ENCODE peak calls at places on chromosomes 11 and 22, in five cellular contexts. One of them, this sample, is unnamed.

GRCh38 chr11:134438533-134438932 is 26.5 kb upstream of the B3GAT1 start:
- DNase-seq in neuronal stem cell: no peak
- DNase-seq in IMR-90: no peak
- DNase-seq in trophoblast cell: no peak
- DNase-seq in mesenchymal stem cell: no peak
- DNase-seq in this sample: no peak

GRCh38 chr11:32426819-32427615 is 8.3 kb downstream of the WT1 start:
- DNase-seq in neuronal stem cell: no peak
- DNase-seq in IMR-90: no peak
- DNase-seq in trophoblast cell: no peak
- DNase-seq in mesenchymal stem cell: no peak
- DNase-seq in this sample: peak; percentile 60

GRCh38 chr11:99160447-99160846 is 139.7 kb downstream of the CNTN5 start:
- DNase-seq in neuronal stem cell: no peak
- DNase-seq in IMR-90: no peak
- DNase-seq in trophoblast cell: no peak
- DNase-seq in mesenchymal stem cell: no peak
- DNase-seq in this sample: no peak

GRCh38 chr11:75576445-75577049 is 14.5 kb downstream of the SERPINH1 start:
- DNase-seq in neuronal stem cell: no peak
- DNase-seq in IMR-90: peak; percentile 63
- DNase-seq in trophoblast cell: peak; percentile 75
- DNase-seq in mesenchymal stem cell: peak; percentile 80
- DNase-seq in this sample: peak; percentile 77

GRCh38 chr22:34946339-34946985 is 119.5 kb upstream of the ISX start:
- DNase-seq in neuronal stem cell: no peak
- DNase-seq in IMR-90: no peak
- DNase-seq in trophoblast cell: peak; percentile 5
- DNase-seq in mesenchymal stem cell: no peak
- DNase-seq in this sample: no peak

GRCh38 chr11:112082729-112083128 is 3.8 kb downstream of the TIMM8B start:
- DNase-seq in neuronal stem cell: no peak
- DNase-seq in IMR-90: peak; percentile 76
- DNase-seq in trophoblast cell: peak; percentile 13
- DNase-seq in mesenchymal stem cell: peak; percentile 95
- DNase-seq in this sample: no peak

GRCh38 chr11:118911113-118911879 is 14.4 kb downstream of the BCL9L start:
- DNase-seq in neuronal stem cell: no peak
- DNase-seq in IMR-90: peak; percentile 52
- DNase-seq in trophoblast cell: peak; percentile 62
- DNase-seq in mesenchymal stem cell: peak; percentile 83
- DNase-seq in this sample: peak; percentile 57

GRCh38 chr11:111465400-111465799 is 46.8 kb downstream of the BTG4 start:
- DNase-seq in neuronal stem cell: no peak
- DNase-seq in IMR-90: peak; percentile 84
- DNase-seq in trophoblast cell: no peak
- DNase-seq in mesenchymal stem cell: no peak
- DNase-seq in this sample: no peak

GRCh38 chr11:114077482-114078305 is 18.2 kb downstream of the ZBTB16 start:
- DNase-seq in neuronal stem cell: no peak
- DNase-seq in IMR-90: no peak
- DNase-seq in trophoblast cell: no peak
- DNase-seq in mesenchymal stem cell: no peak
- DNase-seq in this sample: no peak

GRCh38 chr11:62337682-62338181 is 484 bp downstream of the ASRGL1 start:
- DNase-seq in neuronal stem cell: peak; percentile 23
- DNase-seq in IMR-90: no peak
- DNase-seq in trophoblast cell: peak; percentile 16
- DNase-seq in mesenchymal stem cell: peak; percentile 23
- DNase-seq in this sample: peak; percentile 48
- H3K9ac ChIP-seq in neuronal stem cell: peak overlapping the region; percentile 86
- H3K9ac ChIP-seq in IMR-90: no peak overlapping the region
- H3K9ac ChIP-seq in trophoblast cell: peak overlapping the region; percentile 6
- H3K9ac ChIP-seq in mesenchymal stem cell: peak overlapping the region; percentile 54
- H3K9ac ChIP-seq in this sample: peak overlapping the region; percentile 83

DNA sequence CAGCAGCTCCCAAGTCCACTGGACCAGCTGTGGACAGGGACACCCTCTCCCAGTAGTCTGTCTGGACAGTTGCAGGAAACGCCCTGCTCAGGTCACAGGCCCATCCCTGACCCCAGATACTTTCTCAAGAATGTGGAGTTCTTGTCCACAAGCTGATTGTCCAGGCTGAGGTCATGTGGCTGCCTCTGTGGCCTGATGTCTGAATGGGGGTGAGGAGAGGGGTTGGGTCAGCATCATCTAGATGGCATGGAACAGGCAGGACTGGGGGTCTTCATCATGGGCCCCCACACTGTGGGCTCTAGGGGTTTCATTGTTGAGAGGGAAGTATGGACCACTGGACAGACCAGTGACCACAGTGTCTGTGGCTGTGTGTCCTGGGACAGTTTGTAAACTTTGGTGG is 1015.0 kb downstream of the TBC1D22A start:
- DNase-seq in neuronal stem cell: no peak
- DNase-seq in IMR-90: no peak
- DNase-seq in trophoblast cell: no peak
- DNase-seq in mesenchymal stem cell: no peak
- DNase-seq in this sample: no peak
- H2AK5ac ChIP-seq in neuronal stem cell: no peak overlapping the region
- H2AK5ac ChIP-seq in IMR-90: no peak overlapping the region
- H2AK5ac ChIP-seq in trophoblast cell: no peak overlapping the region
- H2AK5ac ChIP-seq in mesenchymal stem cell: no peak overlapping the region
- H2AK5ac ChIP-seq in this sample: no peak overlapping the region

GRCh38 chr11:12693485-12694181 is 19.4 kb downstream of the TEAD1 start:
- DNase-seq in neuronal stem cell: no peak
- DNase-seq in IMR-90: peak; percentile 99
- DNase-seq in trophoblast cell: peak; percentile 42
- DNase-seq in mesenchymal stem cell: peak; percentile 99
- DNase-seq in this sample: no peak
- H3K9ac ChIP-seq in neuronal stem cell: no peak overlapping the region
- H3K9ac ChIP-seq in IMR-90: peak overlapping the region; percentile 48
- H3K9ac ChIP-seq in trophoblast cell: no peak overlapping the region
- H3K9ac ChIP-seq in mesenchymal stem cell: peak overlapping the region; percentile 91
- H3K9ac ChIP-seq in this sample: no peak overlapping the region

GRCh38 chr11:125348141-125348651 is 147.9 kb downstream of the FEZ1 start:
- DNase-seq in neuronal stem cell: peak; percentile 96
- DNase-seq in IMR-90: no peak
- DNase-seq in trophoblast cell: no peak
- DNase-seq in mesenchymal stem cell: no peak
- DNase-seq in this sample: no peak

GRCh38 chr11:125344846-125345705 is 151.0 kb downstream of the FEZ1 start:
- DNase-seq in neuronal stem cell: no peak
- DNase-seq in IMR-90: no peak
- DNase-seq in trophoblast cell: no peak
- DNase-seq in mesenchymal stem cell: no peak
- DNase-seq in this sample: no peak

GRCh38 chr11:125345706-125346561 is 150.1 kb downstream of the FEZ1 start:
- DNase-seq in neuronal stem cell: peak; percentile 77
- DNase-seq in IMR-90: peak; percentile 67
- DNase-seq in trophoblast cell: peak; percentile 71
- DNase-seq in mesenchymal stem cell: peak; percentile 72
- DNase-seq in this sample: peak; percentile 69

GRCh38 chr11:125347261-125347585 is 148.8 kb downstream of the FEZ1 start:
- DNase-seq in neuronal stem cell: peak; percentile 88
- DNase-seq in IMR-90: no peak
- DNase-seq in trophoblast cell: no peak
- DNase-seq in mesenchymal stem cell: no peak
- DNase-seq in this sample: no peak

GRCh38 chr11:125346565-125347260 is 149.4 kb downstream of the FEZ1 start:
- DNase-seq in neuronal stem cell: no peak
- DNase-seq in IMR-90: no peak
- DNase-seq in trophoblast cell: no peak
- DNase-seq in mesenchymal stem cell: no peak
- DNase-seq in this sample: no peak
- H2AK5ac ChIP-seq in neuronal stem cell: peak overlapping the region; percentile 22
- H2AK5ac ChIP-seq in IMR-90: peak overlapping the region; percentile 30
- H2AK5ac ChIP-seq in trophoblast cell: no peak overlapping the region
- H2AK5ac ChIP-seq in mesenchymal stem cell: peak overlapping the region; percentile 29
- H2AK5ac ChIP-seq in this sample: no peak overlapping the region

DNA sequence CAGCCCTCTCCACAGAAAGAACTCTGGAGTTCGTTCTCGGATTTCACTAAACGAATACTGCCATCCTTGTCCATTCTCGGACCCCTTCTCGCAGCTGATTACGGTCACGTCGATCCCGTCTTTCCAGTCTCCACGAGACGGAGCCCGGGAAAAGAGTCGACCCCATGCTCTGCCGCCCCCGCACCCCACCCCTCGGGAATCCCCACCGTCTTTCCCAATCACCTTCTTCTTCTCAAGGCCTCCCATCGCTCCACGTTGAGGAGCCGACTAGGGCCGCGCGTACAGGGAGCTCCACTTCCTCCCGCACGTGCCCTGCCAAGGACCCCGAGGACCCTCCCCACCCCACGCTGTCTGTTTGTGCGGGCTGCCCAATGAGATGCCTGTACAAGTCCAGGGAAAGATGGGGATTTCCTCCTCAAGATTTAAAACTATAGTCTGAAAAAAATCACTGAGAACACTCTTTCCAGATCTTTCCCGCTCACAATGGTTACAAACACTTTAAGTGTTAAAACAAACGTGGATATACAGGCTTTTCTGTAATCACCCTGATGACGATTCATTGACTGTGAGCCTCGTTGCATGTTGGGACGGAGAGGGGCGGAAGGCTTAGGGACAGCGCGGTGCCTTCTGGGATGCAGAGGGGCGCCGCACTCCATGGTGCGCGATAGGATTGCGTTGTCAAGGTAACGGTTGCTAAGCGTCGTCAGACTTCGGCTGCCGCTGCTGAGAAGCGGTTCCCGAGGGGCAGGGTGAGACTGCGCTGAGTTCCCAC is at the start of gene PES1:
- DNase-seq in neuronal stem cell: peak; percentile 98
- DNase-seq in IMR-90: peak; percentile 99
- DNase-seq in trophoblast cell: peak; percentile 100
- DNase-seq in mesenchymal stem cell: peak; percentile 99
- DNase-seq in this sample: peak; percentile 98
- H3K9ac ChIP-seq in neuronal stem cell: peak within 1 kb of the TSS; percentile 63
- H3K9ac ChIP-seq in IMR-90: peak within 1 kb of the TSS; percentile 90
- H3K9ac ChIP-seq in trophoblast cell: peak within 1 kb of the TSS; percentile 91
- H3K9ac ChIP-seq in mesenchymal stem cell: peak within 1 kb of the TSS; percentile 99
- H3K9ac ChIP-seq in this sample: peak within 1 kb of the TSS; percentile 89

DNA sequence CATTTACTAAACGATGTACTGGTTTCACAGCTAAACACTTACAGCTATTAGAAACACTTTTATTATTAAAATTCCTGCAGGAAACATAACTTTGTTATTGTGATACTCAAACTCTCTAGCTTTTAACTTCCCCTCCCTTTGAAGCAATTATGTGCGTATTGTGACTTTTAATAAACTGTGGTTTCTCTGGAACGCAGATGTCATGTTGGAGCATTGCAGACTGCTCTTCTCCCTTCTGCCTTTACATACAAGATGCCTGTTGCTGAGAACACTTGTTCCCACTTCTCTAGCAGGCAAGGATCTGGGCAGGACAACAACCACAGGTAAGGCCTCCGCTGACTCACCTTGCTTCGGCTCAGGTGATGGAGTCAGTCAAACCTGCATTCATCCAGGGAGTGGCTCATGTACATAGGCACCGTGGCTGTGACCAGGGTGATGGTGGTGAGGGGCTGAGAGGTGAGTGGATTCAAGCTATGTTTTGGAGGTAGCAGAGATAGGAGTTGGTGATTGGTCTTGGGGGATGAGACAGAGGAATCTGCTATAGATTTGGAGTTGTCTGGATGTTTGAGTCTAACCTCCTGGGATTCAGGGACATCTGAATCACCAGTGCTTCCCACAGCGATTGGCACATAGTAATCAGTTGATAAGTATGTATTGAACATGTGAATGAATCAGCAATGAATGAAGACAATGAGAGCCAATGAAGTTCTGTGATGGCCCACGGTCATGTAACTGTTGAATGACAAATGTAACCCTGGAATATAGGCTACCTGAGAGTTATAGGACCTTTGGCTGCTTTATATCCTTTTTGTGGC is 106.0 kb downstream of the ADAMTS15 start:
- DNase-seq in neuronal stem cell: no peak
- DNase-seq in IMR-90: peak; percentile 44
- DNase-seq in trophoblast cell: no peak
- DNase-seq in mesenchymal stem cell: peak; percentile 30
- DNase-seq in this sample: no peak
- H2AK5ac ChIP-seq in neuronal stem cell: no peak overlapping the region
- H2AK5ac ChIP-seq in IMR-90: peak overlapping the region; percentile 38
- H2AK5ac ChIP-seq in trophoblast cell: no peak overlapping the region
- H2AK5ac ChIP-seq in mesenchymal stem cell: no peak overlapping the region
- H2AK5ac ChIP-seq in this sample: no peak overlapping the region

DNA sequence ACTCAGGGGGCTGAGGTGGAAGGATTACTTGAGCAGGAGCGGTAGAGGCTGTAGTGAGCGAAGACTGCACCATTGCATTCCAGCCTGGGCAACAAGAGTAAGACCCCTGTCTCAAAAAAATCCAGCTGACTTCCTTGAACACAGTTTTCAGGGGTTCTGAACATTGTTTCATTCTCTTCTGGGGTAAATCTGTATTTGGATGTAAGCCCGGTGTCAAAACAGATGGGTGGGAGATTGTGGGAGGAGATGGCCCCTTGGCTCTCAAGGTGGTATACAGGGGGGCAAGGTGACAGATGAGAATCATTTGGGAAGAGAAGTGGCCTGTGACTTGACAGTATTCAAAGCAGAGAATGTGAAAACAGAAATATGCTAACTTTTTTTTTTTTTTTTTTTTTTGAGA is 4.8 kb downstream of the ESAM start:
- DNase-seq in neuronal stem cell: no peak
- DNase-seq in IMR-90: no peak
- DNase-seq in trophoblast cell: no peak
- DNase-seq in mesenchymal stem cell: no peak
- DNase-seq in this sample: no peak
- H3K9ac ChIP-seq in neuronal stem cell: no peak overlapping the region
- H3K9ac ChIP-seq in IMR-90: no peak overlapping the region
- H3K9ac ChIP-seq in trophoblast cell: no peak overlapping the region
- H3K9ac ChIP-seq in mesenchymal stem cell: no peak overlapping the region
- H3K9ac ChIP-seq in this sample: no peak overlapping the region

GRCh38 chr11:67376873-67377808 is 3.7 kb upstream of the CLCF1 start:
- DNase-seq in neuronal stem cell: no peak
- DNase-seq in IMR-90: no peak
- DNase-seq in trophoblast cell: no peak
- DNase-seq in mesenchymal stem cell: no peak
- DNase-seq in this sample: no peak
- H2AK5ac ChIP-seq in neuronal stem cell: peak overlapping the region; percentile 8
- H2AK5ac ChIP-seq in IMR-90: peak overlapping the region; percentile 96
- H2AK5ac ChIP-seq in trophoblast cell: no peak overlapping the region
- H2AK5ac ChIP-seq in mesenchymal stem cell: peak overlapping the region; percentile 71
- H2AK5ac ChIP-seq in this sample: no peak overlapping the region

This sample was measured in H9.